ENCODE peak calls at places on chromosomes 2 and 18, in four cellular contexts. G is H1, Q is neuronal stem cell, L is trophoblast cell. W is an unnamed sample. For H3K36me3, the result is how much of the 10 kb centered on the place peaks cover.

GRCh38 chr2:177611310-177611886 is 218.8 kb downstream of the AGPS start:
- DNase-seq in G (no peak), Q (no peak), L (no peak), W (no peak)

GRCh38 chr18:69725855-69726508 is 221.7 kb downstream of the CD226 start:
- DNase-seq in Q (no peak), G (no peak), L (no peak), W (peak)

GRCh38 chr2:117776888-117777287 is 37.6 kb upstream of the DDX18 start:
- DNase-seq in Q (no peak), G (no peak), L (no peak), W (no peak)

GRCh38 chr2:239803102-239803763 is 221.9 kb downstream of the NDUFA10 start:
- DNase-seq in Q (no peak), L (no peak), G (no peak), W (no peak)

GRCh38 chr18:9708882-9709877 is 1.1 kb downstream of the RAB31 start:
- DNase-seq in L (peak), Q (no peak), G (no peak), W (peak)

GRCh38 chr2:70901235-70902066 is 34.2 kb upstream of the ATP6V1B1 start:
- DNase-seq in Q (no peak), L (peak), G (peak), W (peak)

GRCh38 chr2:209787416-209787815 is 15.8 kb downstream of the UNC80 start:
- DNase-seq in G (no peak), L (no peak), Q (no peak), W (no peak)

GRCh38 chr2:213161759-213162514 is 10.5 kb upstream of the IKZF2 start:
- DNase-seq in L (no peak), G (no peak), Q (no peak), W (peak)

GRCh38 chr2:66701251-66701650 is 266.3 kb downstream of the MEIS1 start:
- DNase-seq in G (no peak), L (no peak), Q (no peak), W (no peak)

GRCh38 chr2:135152361-135152760 is 100.3 kb downstream of the RAB3GAP1 start:
- DNase-seq in L (peak), Q (no peak), G (no peak), W (no peak)

GRCh38 chr2:196464311-196464710 is 175.2 kb upstream of the CCDC150 start:
- DNase-seq in G (no peak), L (no peak), Q (no peak), W (no peak)

GRCh38 chr2:63060079-63060482 is 9.5 kb downstream of the OTX1 start:
- DNase-seq in L (peak), G (no peak), Q (no peak), W (peak)

GRCh38 chr2:20314562-20315521 is 35.8 kb downstream of the PUM2 start:
- DNase-seq in L (peak), Q (no peak), G (no peak), W (no peak)

GRCh38 chr2:146634256-146635068 is 1210.4 kb upstream of the ACVR2A start:
- DNase-seq in Q (no peak), G (no peak), L (no peak), W (peak)

GRCh38 chr2:109009920-109010610 is 21.0 kb upstream of the EDAR start:
- DNase-seq in Q (no peak), L (peak), G (no peak), W (peak)

GRCh38 chr2:45259547-45260160 is 250.4 kb upstream of the SIX2 start:
- DNase-seq in L (no peak), Q (no peak), G (peak), W (no peak)

GRCh38 chr2:22282902-22283301 is 1102.1 kb upstream of the KLHL29 start:
- DNase-seq in G (no peak), Q (no peak), L (no peak), W (no peak)

DNA sequence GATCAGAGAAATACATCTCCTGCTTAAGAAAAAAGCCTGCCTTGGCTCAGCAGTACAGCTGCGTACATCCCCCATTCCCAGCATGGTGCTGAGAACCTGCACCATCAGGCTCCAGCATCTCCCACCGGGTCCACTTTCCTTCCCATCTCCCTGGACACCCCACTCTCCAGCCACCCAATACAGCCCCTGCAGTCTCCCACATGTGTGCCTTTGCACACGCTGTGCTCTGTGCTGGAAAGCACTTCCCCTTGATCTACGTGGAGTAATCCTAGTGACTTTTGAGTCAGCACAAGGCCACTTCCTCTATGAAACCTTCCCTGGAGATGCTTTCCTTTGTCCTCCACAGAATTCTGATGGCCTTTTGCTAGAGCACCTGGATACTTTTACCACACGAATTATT is 17.0 kb downstream of the STAT1 start:
- DNase-seq in L (no peak), Q (no peak), G (no peak), W (no peak)
- H3K36me3 ChIP-seq in L (under half), Q (half or more), G (under half), W (under half)

DNA sequence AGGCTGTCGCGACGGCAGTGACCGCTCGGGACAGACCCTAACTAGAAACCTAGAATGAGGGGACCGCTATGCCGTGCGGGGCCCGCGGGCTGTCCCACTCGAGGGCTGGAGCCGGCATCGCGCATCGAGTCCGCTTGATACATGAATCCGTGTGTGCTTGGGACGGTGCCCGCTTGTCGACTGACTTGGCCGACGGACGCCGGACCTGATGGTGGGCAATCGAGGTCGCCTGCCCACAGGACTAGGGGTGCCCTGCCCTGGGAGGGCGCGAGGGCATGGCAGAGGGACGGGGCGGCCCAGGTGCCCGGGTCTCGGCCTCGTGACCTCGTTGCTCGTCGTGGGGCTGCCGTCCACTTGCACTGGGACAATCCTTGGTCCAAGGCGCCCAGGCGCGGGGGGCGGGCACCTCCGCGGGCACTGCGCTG is 688 bp upstream of the PTMA start:
- DNase-seq in G (peak), L (peak), Q (no peak), W (no peak)
- H2BK12ac ChIP-seq in G (peak), L (peak), Q (peak), W (peak)

DNA sequence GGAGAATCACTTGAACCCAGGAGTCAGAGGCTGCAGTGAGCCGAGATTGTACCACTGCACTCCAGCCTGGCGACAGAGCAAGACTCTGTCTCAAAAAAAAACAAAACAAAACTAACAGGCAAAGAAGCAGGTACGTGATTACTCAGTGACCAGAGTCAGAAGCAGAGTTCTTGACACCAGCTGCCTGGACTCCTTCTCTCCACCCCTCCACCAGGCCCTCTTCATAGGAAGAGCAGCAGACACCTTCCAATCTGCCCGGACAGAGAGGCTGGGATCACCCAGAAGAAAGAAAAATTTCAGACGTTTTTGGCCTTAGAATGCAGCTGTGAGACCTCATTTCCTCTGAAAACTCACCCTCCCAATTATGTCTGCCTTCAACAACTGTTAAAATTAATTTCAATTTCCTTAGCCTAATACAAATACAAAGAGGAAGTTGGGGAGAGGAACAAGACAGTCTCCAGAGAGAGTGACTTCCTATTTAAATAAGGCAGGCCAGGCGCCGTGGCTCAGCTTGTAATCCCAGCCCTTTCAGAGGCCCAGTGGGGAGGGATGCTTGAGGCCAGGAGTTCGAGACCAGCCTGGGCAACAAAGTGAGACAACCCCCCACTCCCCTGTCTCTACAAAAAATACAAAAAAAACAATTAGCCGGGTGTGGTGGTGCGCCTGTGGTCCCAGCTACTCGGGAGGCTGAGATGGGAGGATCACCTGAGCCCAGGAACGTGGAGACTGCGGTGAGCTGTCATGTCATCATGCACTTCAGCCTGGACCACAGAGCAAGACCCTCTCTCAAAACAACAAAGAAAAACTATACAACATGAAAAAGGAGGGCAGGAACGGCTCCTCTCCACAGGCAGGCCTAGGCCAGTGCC is 1.6 kb downstream of the SLC66A2 start:
- DNase-seq in G (no peak), Q (no peak), L (no peak), W (no peak)
- H3K9ac ChIP-seq in G (no peak), Q (no peak), L (no peak), W (peak)

GRCh38 chr18:80035997-80036396 is 1.8 kb downstream of the RBFA start:
- DNase-seq in L (no peak), G (no peak), Q (no peak), W (no peak)

GRCh38 chr18:80034852-80035406 is 695 bp downstream of the RBFA start:
- DNase-seq in L (no peak), G (no peak), Q (no peak), W (peak)

GRCh38 chr18:80040515-80040914 is 6.3 kb downstream of the RBFA start:
- DNase-seq in Q (no peak), L (no peak), G (no peak), W (no peak)

GRCh38 chr18:80037300-80037699 is 3.1 kb downstream of the RBFA start:
- DNase-seq in L (no peak), Q (no peak), G (no peak), W (no peak)

GRCh38 chr18:80037869-80038630 is 3.8 kb downstream of the RBFA start:
- DNase-seq in Q (no peak), L (no peak), G (no peak), W (no peak)
- H3K36me3 ChIP-seq in Q (half or more), L (under half), G (under half), W (under half)

GRCh38 chr2:124482551-124482950 is 457.5 kb downstream of the CNTNAP5 start:
- DNase-seq in L (no peak), Q (no peak), G (no peak), W (no peak)
- H2BK12ac ChIP-seq in L (no peak), Q (no peak), G (no peak), W (no peak)

DNA sequence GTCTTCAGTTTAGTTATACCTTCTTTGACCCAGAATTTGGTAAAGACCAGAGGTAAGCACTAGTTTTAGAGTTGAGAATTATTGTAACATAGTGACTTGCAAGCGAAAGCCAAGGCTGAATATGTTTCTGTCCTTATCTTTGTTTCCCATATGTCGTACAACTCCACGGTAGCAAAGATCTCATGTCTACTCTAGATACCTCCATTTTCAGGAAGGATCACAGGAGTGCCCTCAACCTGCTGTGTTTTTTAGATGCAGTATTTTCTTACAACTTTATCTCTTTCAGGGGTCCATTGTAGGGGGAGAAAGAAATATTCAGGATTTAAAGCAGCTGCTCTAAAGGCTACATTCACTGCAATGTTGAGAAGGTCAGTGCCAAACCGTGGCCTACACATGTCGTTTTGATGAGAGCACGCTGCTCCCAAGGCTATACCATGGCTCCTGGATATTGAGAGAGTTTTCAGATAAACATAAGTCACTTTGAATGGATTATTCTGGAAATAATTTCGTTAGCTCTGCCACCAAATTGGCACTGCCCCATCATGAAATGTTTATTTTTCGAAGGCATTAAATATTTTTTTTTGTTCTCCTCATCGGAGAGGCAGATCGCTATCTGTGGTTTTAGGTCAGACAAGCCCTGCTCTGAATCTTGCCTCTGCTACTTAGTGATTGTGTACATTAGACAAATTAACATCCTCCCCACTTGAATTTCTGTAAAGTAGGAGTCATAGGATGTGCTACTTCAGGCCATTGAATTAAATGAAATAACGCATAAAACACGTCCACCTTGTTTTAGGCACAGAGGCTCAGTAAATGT is 2.1 kb downstream of the RHBDD1 start:
- DNase-seq in G (no peak), Q (no peak), L (no peak), W (peak)
- H3K9ac ChIP-seq in G (no peak), Q (no peak), L (no peak), W (no peak)

DNA sequence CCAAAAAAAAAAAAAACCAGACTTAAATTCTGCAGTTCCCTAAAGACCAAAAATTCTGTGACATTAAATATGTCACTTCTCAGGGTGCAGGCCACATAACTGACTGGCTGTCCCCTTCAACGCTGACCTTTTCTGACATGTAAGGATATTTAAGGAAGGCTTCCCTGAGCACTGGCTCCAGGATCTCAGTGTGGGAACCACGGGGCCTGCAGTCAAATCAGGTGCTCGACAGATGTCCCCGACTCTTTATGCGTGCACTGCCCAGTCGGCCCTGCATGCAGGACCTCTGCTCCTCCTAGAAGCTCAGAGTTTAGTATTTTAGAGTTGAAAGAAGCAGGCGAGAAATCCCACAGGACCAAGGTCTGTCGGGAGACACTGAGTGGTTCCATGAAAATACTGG is 69.4 kb upstream of the POMC start:
- DNase-seq in Q (no peak), G (no peak), L (no peak), W (no peak)
- H3K36me3 ChIP-seq in Q (half or more), G (half or more), L (half or more), W (half or more)

DNA sequence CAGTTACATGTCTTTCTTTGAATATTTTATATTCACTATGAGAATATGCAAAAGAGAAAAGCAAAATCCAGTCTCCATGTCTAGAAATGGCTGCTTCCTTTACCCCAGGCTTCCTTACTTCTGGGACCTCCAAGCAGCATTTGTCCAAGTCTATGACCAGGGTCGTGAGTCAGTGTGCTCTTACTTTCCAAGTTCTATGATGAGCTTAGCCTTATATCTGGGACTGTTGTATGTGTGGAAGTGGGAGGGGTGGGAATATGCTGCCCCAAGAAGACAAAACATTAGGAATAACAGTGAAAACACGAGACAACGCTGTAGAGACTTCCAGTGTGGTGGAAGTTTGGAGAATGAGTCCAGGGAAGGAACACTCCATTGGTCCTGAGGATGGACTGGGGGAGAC is 21.2 kb upstream of the CHRNA1 start:
- DNase-seq in L (no peak), G (no peak), Q (no peak), W (no peak)
- H2BK12ac ChIP-seq in L (no peak), G (peak), Q (no peak), W (peak)

GRCh38 chr18:415047-415446 is 85.5 kb downstream of the COLEC12 start:
- DNase-seq in G (no peak), Q (no peak), L (no peak), W (no peak)
- H3K9ac ChIP-seq in G (no peak), Q (no peak), L (no peak), W (peak)